ENCODE peak calls at places on chromosome 19, in seven cellular contexts. One of them, this sample, is unnamed.

GRCh38 chr19:16371540-16371986 is 46.9 kb downstream of the KLF2 start:
- DNase-seq in aorta: peak
- DNase-seq in fibroblast of pulmonary artery: no peak
- DNase-seq in GM23338: no peak
- DNase-seq in astrocyte of the spinal cord: no peak
- DNase-seq in astrocyte of the cerebellum: no peak
- DNase-seq in psoas muscle: peak
- DNase-seq in this sample: peak

GRCh38 chr19:28980236-28980868 is 232.6 kb downstream of the UQCRFS1 start:
- DNase-seq in astrocyte of the cerebellum: no peak
- DNase-seq in aorta: no peak
- DNase-seq in fibroblast of pulmonary artery: peak
- DNase-seq in astrocyte of the spinal cord: no peak
- DNase-seq in GM23338: peak
- DNase-seq in psoas muscle: no peak
- DNase-seq in this sample: no peak

GRCh38 chr19:35119091-35119490 is 3.5 kb downstream of the FXYD3 start:
- DNase-seq in astrocyte of the spinal cord: no peak
- DNase-seq in GM23338: no peak
- DNase-seq in aorta: no peak
- DNase-seq in fibroblast of pulmonary artery: no peak
- DNase-seq in psoas muscle: no peak
- DNase-seq in astrocyte of the cerebellum: no peak
- DNase-seq in this sample: no peak

GRCh38 chr19:21586341-21587116 is 81.1 kb downstream of the ZNF429 start:
- DNase-seq in aorta: peak
- DNase-seq in astrocyte of the spinal cord: no peak
- DNase-seq in psoas muscle: peak
- DNase-seq in fibroblast of pulmonary artery: no peak
- DNase-seq in astrocyte of the cerebellum: no peak
- DNase-seq in GM23338: peak
- DNase-seq in this sample: no peak

GRCh38 chr19:8615813-8616596 is 5.5 kb upstream of the ADAMTS10 start:
- DNase-seq in GM23338: peak
- DNase-seq in fibroblast of pulmonary artery: peak
- DNase-seq in aorta: peak
- DNase-seq in psoas muscle: peak
- DNase-seq in astrocyte of the cerebellum: no peak
- DNase-seq in astrocyte of the spinal cord: peak
- DNase-seq in this sample: peak

GRCh38 chr19:30228726-30229523 is 143.3 kb upstream of the ZNF536 start:
- DNase-seq in astrocyte of the cerebellum: no peak
- DNase-seq in aorta: no peak
- DNase-seq in psoas muscle: no peak
- DNase-seq in GM23338: peak
- DNase-seq in astrocyte of the spinal cord: no peak
- DNase-seq in fibroblast of pulmonary artery: peak
- DNase-seq in this sample: no peak

GRCh38 chr19:47275866-47276461 is 1.3 kb downstream of the INAFM1 start:
- DNase-seq in aorta: peak
- DNase-seq in fibroblast of pulmonary artery: peak
- DNase-seq in astrocyte of the spinal cord: peak
- DNase-seq in astrocyte of the cerebellum: no peak
- DNase-seq in psoas muscle: peak
- DNase-seq in GM23338: no peak
- DNase-seq in this sample: peak

GRCh38 chr19:16436780-16437179 is 35.0 kb downstream of the EPS15L1 start:
- DNase-seq in aorta: no peak
- DNase-seq in GM23338: no peak
- DNase-seq in astrocyte of the spinal cord: no peak
- DNase-seq in fibroblast of pulmonary artery: no peak
- DNase-seq in psoas muscle: no peak
- DNase-seq in astrocyte of the cerebellum: no peak
- DNase-seq in this sample: no peak

GRCh38 chr19:40159744-40160143 is 31.5 kb upstream of the MAP3K10 start:
- DNase-seq in aorta: no peak
- DNase-seq in psoas muscle: no peak
- DNase-seq in GM23338: no peak
- DNase-seq in fibroblast of pulmonary artery: no peak
- DNase-seq in astrocyte of the spinal cord: no peak
- DNase-seq in astrocyte of the cerebellum: no peak
- DNase-seq in this sample: no peak

GRCh38 chr19:39397360-39398296 is 6.5 kb downstream of the MED29 start:
- DNase-seq in fibroblast of pulmonary artery: peak
- DNase-seq in astrocyte of the spinal cord: peak
- DNase-seq in GM23338: peak
- DNase-seq in astrocyte of the cerebellum: no peak
- DNase-seq in aorta: peak
- DNase-seq in psoas muscle: peak
- DNase-seq in this sample: peak

GRCh38 chr19:30880551-30880950 is 468.7 kb downstream of the TSHZ3 start:
- DNase-seq in psoas muscle: no peak
- DNase-seq in fibroblast of pulmonary artery: no peak
- DNase-seq in astrocyte of the spinal cord: no peak
- DNase-seq in aorta: no peak
- DNase-seq in GM23338: no peak
- DNase-seq in astrocyte of the cerebellum: no peak
- DNase-seq in this sample: no peak

GRCh38 chr19:45667620-45668341 is at the start of gene GIPR:
- DNase-seq in astrocyte of the cerebellum: no peak
- DNase-seq in GM23338: peak
- DNase-seq in fibroblast of pulmonary artery: no peak
- DNase-seq in astrocyte of the spinal cord: no peak
- DNase-seq in aorta: peak
- DNase-seq in psoas muscle: no peak
- DNase-seq in this sample: no peak

GRCh38 chr19:43618921-43619261 is 538 bp downstream of the ZNF428 start:
- DNase-seq in GM23338: no peak
- DNase-seq in fibroblast of pulmonary artery: peak
- DNase-seq in psoas muscle: no peak
- DNase-seq in astrocyte of the spinal cord: no peak
- DNase-seq in astrocyte of the cerebellum: no peak
- DNase-seq in aorta: no peak
- DNase-seq in this sample: no peak

GRCh38 chr19:35528218-35529038 is at the start of gene SBSN:
- DNase-seq in fibroblast of pulmonary artery: peak
- DNase-seq in GM23338: no peak
- DNase-seq in astrocyte of the cerebellum: no peak
- DNase-seq in aorta: no peak
- DNase-seq in astrocyte of the spinal cord: no peak
- DNase-seq in psoas muscle: no peak
- DNase-seq in this sample: peak

GRCh38 chr19:46265217-46265828 is 31.5 kb upstream of the HIF3A start:
- DNase-seq in astrocyte of the spinal cord: peak
- DNase-seq in fibroblast of pulmonary artery: peak
- DNase-seq in GM23338: peak
- DNase-seq in psoas muscle: no peak
- DNase-seq in aorta: no peak
- DNase-seq in astrocyte of the cerebellum: peak
- DNase-seq in this sample: peak

GRCh38 chr19:56671613-56671994 is at the start of gene ZNF835:
- DNase-seq in fibroblast of pulmonary artery: peak
- DNase-seq in GM23338: peak
- DNase-seq in astrocyte of the cerebellum: peak
- DNase-seq in psoas muscle: peak
- DNase-seq in aorta: peak
- DNase-seq in astrocyte of the spinal cord: peak
- DNase-seq in this sample: peak

GRCh38 chr19:56670401-56670960 is 1.1 kb downstream of the ZNF835 start:
- DNase-seq in astrocyte of the cerebellum: no peak
- DNase-seq in psoas muscle: no peak
- DNase-seq in aorta: peak
- DNase-seq in GM23338: no peak
- DNase-seq in astrocyte of the spinal cord: no peak
- DNase-seq in fibroblast of pulmonary artery: no peak
- DNase-seq in this sample: no peak

GRCh38 chr19:56667311-56667870 is 4.2 kb downstream of the ZNF835 start:
- DNase-seq in astrocyte of the spinal cord: no peak
- DNase-seq in GM23338: no peak
- DNase-seq in psoas muscle: no peak
- DNase-seq in fibroblast of pulmonary artery: no peak
- DNase-seq in astrocyte of the cerebellum: no peak
- DNase-seq in aorta: peak
- DNase-seq in this sample: no peak

GRCh38 chr19:56668676-56669075 is 2.9 kb downstream of the ZNF835 start:
- DNase-seq in psoas muscle: no peak
- DNase-seq in fibroblast of pulmonary artery: no peak
- DNase-seq in GM23338: no peak
- DNase-seq in astrocyte of the spinal cord: no peak
- DNase-seq in astrocyte of the cerebellum: no peak
- DNase-seq in aorta: peak
- DNase-seq in this sample: no peak

DNA sequence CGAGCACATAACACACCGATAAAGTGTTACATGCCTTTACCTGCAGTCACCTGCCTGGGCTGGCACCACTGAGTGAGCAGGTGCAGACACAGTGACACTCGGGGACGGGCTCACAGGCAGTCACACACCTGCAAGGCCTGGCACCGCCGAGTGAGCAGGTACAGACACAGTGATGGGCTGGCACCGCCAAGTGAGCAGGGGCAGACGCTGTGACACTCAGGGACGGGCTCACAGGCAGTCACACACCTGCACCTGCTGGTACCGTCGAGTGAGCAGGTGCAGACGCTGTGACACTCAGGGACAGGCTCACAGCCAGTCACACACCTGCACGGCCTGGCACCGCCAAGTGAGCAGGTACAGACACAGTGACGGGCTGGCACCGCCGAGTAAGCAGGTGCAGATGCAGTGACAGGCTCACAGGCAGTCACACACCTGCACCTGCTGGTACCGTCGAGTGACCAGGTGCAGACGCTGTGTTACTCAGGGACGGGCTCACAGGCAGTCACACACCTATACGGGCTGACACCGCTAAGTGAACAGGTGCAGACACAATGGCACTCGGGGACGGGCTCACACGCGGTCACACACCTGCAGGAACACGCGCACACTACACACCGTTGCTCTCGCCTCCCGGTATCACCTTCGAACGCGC is 470 bp downstream of the ZNF835 start:
- DNase-seq in GM23338: no peak
- DNase-seq in fibroblast of pulmonary artery: no peak
- DNase-seq in aorta: no peak
- DNase-seq in astrocyte of the spinal cord: no peak
- DNase-seq in psoas muscle: no peak
- DNase-seq in astrocyte of the cerebellum: no peak
- DNase-seq in this sample: no peak
- H3K4me3 ChIP-seq in GM23338: peak
- H3K4me3 ChIP-seq in fibroblast of pulmonary artery: peak
- H3K4me3 ChIP-seq in aorta: peak
- H3K4me3 ChIP-seq in astrocyte of the spinal cord: peak
- H3K4me3 ChIP-seq in psoas muscle: peak
- H3K4me3 ChIP-seq in astrocyte of the cerebellum: peak
- H3K4me3 ChIP-seq in this sample: no peak

DNA sequence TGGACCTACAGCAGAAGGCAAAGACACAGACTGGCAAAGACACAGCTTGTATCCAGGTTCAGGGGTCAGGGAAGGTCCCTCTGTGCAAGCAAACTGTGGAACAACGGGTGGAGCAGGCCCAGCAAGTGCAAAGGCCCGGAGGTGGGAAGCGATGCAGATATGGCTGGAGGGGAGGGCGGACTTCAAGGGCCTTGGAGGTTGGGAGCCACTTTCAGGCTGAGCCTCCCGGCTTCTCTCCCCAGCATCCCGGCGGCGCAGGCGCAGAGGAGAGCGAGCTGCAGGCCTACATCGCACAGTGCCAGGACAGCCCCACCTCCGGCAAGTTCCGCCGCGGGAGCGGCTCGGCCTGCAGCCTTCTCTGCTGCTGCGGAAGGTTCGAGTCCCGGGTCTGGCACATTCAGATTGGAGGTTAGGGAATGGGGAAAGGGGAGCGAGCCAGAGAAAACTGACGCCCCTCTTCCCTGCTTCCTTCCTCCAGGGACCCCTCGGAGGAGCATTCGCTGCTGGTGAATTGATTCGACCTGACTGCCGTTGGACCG is 2.2 kb upstream of the PNPLA6 start:
- DNase-seq in astrocyte of the spinal cord: peak
- DNase-seq in fibroblast of pulmonary artery: peak
- DNase-seq in psoas muscle: peak
- DNase-seq in GM23338: peak
- DNase-seq in aorta: peak
- DNase-seq in astrocyte of the cerebellum: no peak
- DNase-seq in this sample: peak
- H3K4me3 ChIP-seq in astrocyte of the spinal cord: peak
- H3K4me3 ChIP-seq in fibroblast of pulmonary artery: peak
- H3K4me3 ChIP-seq in psoas muscle: peak
- H3K4me3 ChIP-seq in GM23338: peak
- H3K4me3 ChIP-seq in aorta: peak
- H3K4me3 ChIP-seq in astrocyte of the cerebellum: peak
- H3K4me3 ChIP-seq in this sample: peak

GRCh38 chr19:18833141-18833476 is 1.4 kb downstream of the UPF1 start:
- DNase-seq in psoas muscle: no peak
- DNase-seq in GM23338: no peak
- DNase-seq in astrocyte of the cerebellum: no peak
- DNase-seq in aorta: no peak
- DNase-seq in astrocyte of the spinal cord: no peak
- DNase-seq in fibroblast of pulmonary artery: no peak
- DNase-seq in this sample: no peak

GRCh38 chr19:18833849-18834643 is 2.3 kb downstream of the UPF1 start:
- DNase-seq in aorta: no peak
- DNase-seq in fibroblast of pulmonary artery: no peak
- DNase-seq in GM23338: peak
- DNase-seq in psoas muscle: no peak
- DNase-seq in astrocyte of the spinal cord: no peak
- DNase-seq in astrocyte of the cerebellum: no peak
- DNase-seq in this sample: no peak

GRCh38 chr19:18831524-18832330 is at the start of gene UPF1:
- DNase-seq in GM23338: peak
- DNase-seq in fibroblast of pulmonary artery: peak
- DNase-seq in astrocyte of the cerebellum: peak
- DNase-seq in psoas muscle: peak
- DNase-seq in astrocyte of the spinal cord: peak
- DNase-seq in aorta: peak
- DNase-seq in this sample: peak

GRCh38 chr19:18832331-18833140 is 777 bp downstream of the UPF1 start:
- DNase-seq in aorta: no peak
- DNase-seq in psoas muscle: no peak
- DNase-seq in GM23338: peak
- DNase-seq in fibroblast of pulmonary artery: no peak
- DNase-seq in astrocyte of the spinal cord: no peak
- DNase-seq in astrocyte of the cerebellum: no peak
- DNase-seq in this sample: no peak

DNA sequence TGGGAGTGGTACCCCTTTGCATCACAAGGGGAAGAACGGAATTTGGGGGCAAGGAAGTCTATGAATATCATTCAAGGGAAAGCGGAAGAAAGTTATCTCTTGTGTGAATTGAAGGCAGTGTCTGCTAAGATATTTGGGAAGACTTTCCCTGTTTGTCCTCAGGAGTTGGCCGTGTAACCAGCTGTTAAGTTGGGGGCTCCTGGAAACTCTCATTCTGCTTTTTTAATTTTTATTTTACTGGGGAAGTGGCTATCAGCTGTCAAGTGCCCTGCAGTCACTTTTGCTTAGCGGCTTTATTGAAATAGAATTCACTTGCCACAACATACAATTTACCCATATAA is 2.9 kb downstream of the UPF1 start:
- DNase-seq in fibroblast of pulmonary artery: no peak
- DNase-seq in aorta: no peak
- DNase-seq in astrocyte of the spinal cord: no peak
- DNase-seq in astrocyte of the cerebellum: no peak
- DNase-seq in psoas muscle: no peak
- DNase-seq in GM23338: no peak
- DNase-seq in this sample: no peak
- H3K4me3 ChIP-seq in fibroblast of pulmonary artery: peak
- H3K4me3 ChIP-seq in aorta: no peak
- H3K4me3 ChIP-seq in astrocyte of the spinal cord: no peak
- H3K4me3 ChIP-seq in astrocyte of the cerebellum: peak
- H3K4me3 ChIP-seq in psoas muscle: peak
- H3K4me3 ChIP-seq in GM23338: peak
- H3K4me3 ChIP-seq in this sample: peak

GRCh38 chr19:4717191-4717965 is 6.3 kb downstream of the DPP9 start:
- DNase-seq in astrocyte of the cerebellum: no peak
- DNase-seq in aorta: no peak
- DNase-seq in psoas muscle: no peak
- DNase-seq in astrocyte of the spinal cord: peak
- DNase-seq in GM23338: no peak
- DNase-seq in fibroblast of pulmonary artery: peak
- DNase-seq in this sample: peak
- H3K4me3 ChIP-seq in astrocyte of the cerebellum: no peak
- H3K4me3 ChIP-seq in aorta: no peak
- H3K4me3 ChIP-seq in psoas muscle: no peak
- H3K4me3 ChIP-seq in astrocyte of the spinal cord: no peak
- H3K4me3 ChIP-seq in GM23338: no peak
- H3K4me3 ChIP-seq in fibroblast of pulmonary artery: no peak
- H3K4me3 ChIP-seq in this sample: no peak

This sample was measured in fibroblast of villous mesenchyme.